ENCODE peak calls at places on chromosomes 7 and 10, in nine cellular contexts. V is lung; I is LHCN-M2; X is stimulated activated CD8-positive, alpha-beta memory T cell treated with anti-CD3 and anti-CD28 coated beads, Interleukin-7, amount 100 ng/mL, for 4 hours; E is CD8-positive, alpha-beta T cell; D is anterior cingulate cortex; B is WERI-Rb-1; P is aorta; Z is KG1. U is an unnamed sample.

GRCh38 chr7:101817031-101817929 is at the start of gene CUX1:
- DNase-seq in X (peak; percentile 15), D (no peak), Z (no peak), I (no peak), B (no peak), E (peak; percentile 21), P (no peak), V (no peak), U (peak; percentile 39)

GRCh38 chr7:12895296-12895695 is 207.9 kb downstream of the ARL4A start:
- DNase-seq in D (no peak), X (no peak), I (no peak), B (no peak), Z (no peak), P (no peak), E (no peak), V (no peak), U (no peak)

GRCh38 chr7:39621261-39621660 is 2.1 kb upstream of the RALA start:
- DNase-seq in E (no peak), I (peak; percentile 99), D (no peak), B (no peak), Z (no peak), V (no peak), P (no peak), X (no peak), U (no peak)

GRCh38 chr7:76427635-76428034 is 2.9 kb downstream of the ZP3 start:
- DNase-seq in V (no peak), P (peak; percentile 13), X (no peak), E (no peak), D (no peak), I (no peak), Z (no peak), B (no peak), U (no peak)

GRCh38 chr10:122515588-122516231 is 44.8 kb upstream of the DMBT1 start:
- DNase-seq in I (peak; percentile 76), P (no peak), E (peak; percentile 74), D (no peak), B (no peak), X (peak; percentile 54), Z (no peak), V (no peak), U (no peak)

GRCh38 chr7:47884675-47885074 is 63.6 kb downstream of the PKD1L1 start:
- DNase-seq in I (no peak), Z (no peak), X (no peak), B (no peak), V (no peak), D (no peak), P (no peak), E (no peak), U (no peak)

GRCh38 chr10:102311025-102311420 is 65.7 kb downstream of the GBF1 start:
- DNase-seq in I (no peak), D (no peak), Z (no peak), B (no peak), X (no peak), P (no peak), V (no peak), E (no peak), U (no peak)

GRCh38 chr7:150322114-150322832 is 882 bp upstream of the LRRC61 start:
- DNase-seq in B (no peak), I (no peak), D (no peak), Z (no peak), E (peak; percentile 37), V (no peak), P (no peak), X (peak; percentile 27), U (no peak)

GRCh38 chr10:126062132-126063032 is 166.0 kb downstream of the FANK1 start:
- DNase-seq in Z (no peak), I (peak; percentile 100), E (no peak), X (no peak), D (peak; percentile 80), B (no peak), V (peak; percentile 77), P (peak; percentile 97), U (peak; percentile 60)

GRCh38 chr10:99977916-99978315 is 31.8 kb downstream of the DNMBP start:
- DNase-seq in E (no peak), D (no peak), P (no peak), B (peak; percentile 70), V (no peak), Z (no peak), X (no peak), I (no peak), U (no peak)

GRCh38 chr10:91290607-91291006 is 70.1 kb downstream of the PCGF5 start:
- DNase-seq in Z (no peak), I (no peak), X (no peak), P (no peak), B (no peak), E (no peak), V (no peak), D (no peak), U (no peak)

GRCh38 chr7:108132551-108133265 is 2.5 kb upstream of the LAMB4 start:
- DNase-seq in I (no peak), D (no peak), E (no peak), B (peak; percentile 47), X (no peak), V (no peak), P (no peak), Z (no peak), U (peak; percentile 27)

GRCh38 chr7:80659120-80660055 is 20.9 kb downstream of the CD36 start:
- DNase-seq in Z (no peak), X (no peak), V (no peak), I (peak; percentile 49), P (no peak), D (no peak), B (no peak), E (no peak), U (no peak)